ENCODE peak calls at places on chromosomes 6 and 20, in ten cellular contexts. G, D, S, M, P, Y, T, O, B and E are unnamed samples.

GRCh38 chr20:61736001-61736635 is 329.6 kb downstream of the TAF4 start:
- DNase-seq in B (no peak), G (no peak), M (no peak), O (no peak), Y (no peak), T (no peak), D (no peak), P (no peak), S (no peak), E (no peak)

GRCh38 chr6:162046324-162046723 is 681.2 kb downstream of the PRKN start:
- DNase-seq in S (no peak), Y (no peak), P (no peak), O (no peak), M (no peak), G (no peak), B (no peak), T (no peak), D (no peak), E (no peak)

GRCh38 chr6:70547313-70547712 is 19.4 kb upstream of the SDHAF4 start:
- DNase-seq in M (no peak), B (no peak), G (no peak), O (no peak), P (no peak), Y (no peak), S (peak), D (no peak), T (no peak), E (peak)

GRCh38 chr20:38674178-38675133 is 49.8 kb upstream of the SLC32A1 start:
- DNase-seq in B (peak), M (peak), S (peak), G (peak), T (peak), P (peak), Y (peak), O (peak), D (no peak), E (peak)

GRCh38 chr20:25280574-25281535 is 33.0 kb downstream of the PYGB start:
- DNase-seq in G (no peak), Y (no peak), S (no peak), T (no peak), O (no peak), M (no peak), P (no peak), B (no peak), D (no peak), E (no peak)

GRCh38 chr20:46400253-46400652 is 6.2 kb downstream of the ELMO2 start:
- DNase-seq in P (no peak), M (no peak), O (no peak), T (peak), S (peak), G (peak), D (no peak), B (no peak), Y (no peak), E (peak)

GRCh38 chr6:88823998-88824397 is 139.4 kb downstream of the RNGTT start:
- DNase-seq in T (no peak), D (peak), Y (no peak), M (no peak), O (no peak), B (no peak), G (no peak), P (no peak), S (peak), E (peak)

GRCh38 chr6:111759836-111760785 is 113.1 kb downstream of the FYN start:
- DNase-seq in B (peak), G (peak), Y (peak), S (peak), T (no peak), D (no peak), M (no peak), O (no peak), P (peak), E (peak)

GRCh38 chr20:3250091-3250504 is 11.1 kb upstream of the SLC4A11 start:
- DNase-seq in G (no peak), B (no peak), M (peak), T (no peak), O (no peak), P (no peak), S (no peak), D (peak), Y (no peak), E (no peak)

GRCh38 chr20:44028868-44029847 is 114.5 kb downstream of the TOX2 start:
- DNase-seq in D (no peak), G (no peak), T (no peak), Y (no peak), P (no peak), S (no peak), O (no peak), B (no peak), M (no peak), E (no peak)

GRCh38 chr20:6636209-6637159 is 131.0 kb upstream of the BMP2 start:
- DNase-seq in T (no peak), P (no peak), S (peak), B (no peak), D (peak), Y (no peak), G (peak), M (peak), O (no peak), E (peak)

GRCh38 chr20:58150772-58151171 is 77.7 kb downstream of the ANKRD60 start:
- DNase-seq in M (peak), O (no peak), S (no peak), G (no peak), T (no peak), D (no peak), Y (no peak), P (no peak), B (no peak), E (no peak)

GRCh38 chr6:22214314-22214713 is 82.5 kb downstream of the PRL start:
- DNase-seq in D (no peak), S (no peak), T (no peak), O (no peak), M (no peak), G (no peak), P (no peak), Y (no peak), B (no peak), E (no peak)

GRCh38 chr6:8131265-8131897 is 29.0 kb upstream of the EEF1E1 start:
- DNase-seq in T (peak), Y (peak), G (peak), P (no peak), S (peak), B (peak), M (peak), O (peak), D (peak), E (peak)

GRCh38 chr6:100267721-100268123 is 197.0 kb downstream of the SIM1 start:
- DNase-seq in S (peak), G (no peak), D (no peak), M (no peak), Y (no peak), P (no peak), O (no peak), B (no peak), T (no peak), E (peak)